ENCODE peak calls at places on chromosomes 5 and 9, in seven cellular contexts. One of them, this sample, is unnamed.

GRCh38 chr5:1516615-1517601 is 6.9 kb downstream of the LPCAT1 start:
- DNase-seq in WTC11: peak
- DNase-seq in GM18507: no peak
- DNase-seq in iris pigment epithelial cell: peak
- DNase-seq in NCI-H82: no peak
- DNase-seq in T-helper 17 cell: no peak
- DNase-seq in ascending aorta: peak
- DNase-seq in this sample: no peak

GRCh38 chr5:75265731-75266130 is 29.1 kb upstream of the ANKRD31 start:
- DNase-seq in T-helper 17 cell: no peak
- DNase-seq in iris pigment epithelial cell: peak
- DNase-seq in NCI-H82: peak
- DNase-seq in ascending aorta: no peak
- DNase-seq in WTC11: no peak
- DNase-seq in GM18507: no peak
- DNase-seq in this sample: peak

GRCh38 chr9:103839197-103839596 is 254.9 kb upstream of the SMC2 start:
- DNase-seq in NCI-H82: no peak
- DNase-seq in WTC11: no peak
- DNase-seq in iris pigment epithelial cell: no peak
- DNase-seq in GM18507: no peak
- DNase-seq in ascending aorta: no peak
- DNase-seq in T-helper 17 cell: no peak
- DNase-seq in this sample: no peak

GRCh38 chr9:6552738-6553121 is 92.8 kb downstream of the GLDC start:
- DNase-seq in NCI-H82: no peak
- DNase-seq in WTC11: no peak
- DNase-seq in T-helper 17 cell: no peak
- DNase-seq in GM18507: no peak
- DNase-seq in ascending aorta: no peak
- DNase-seq in iris pigment epithelial cell: peak
- DNase-seq in this sample: no peak

GRCh38 chr5:180598316-180598701 is 7.0 kb upstream of the SCGB3A1 start:
- DNase-seq in NCI-H82: no peak
- DNase-seq in ascending aorta: no peak
- DNase-seq in T-helper 17 cell: no peak
- DNase-seq in WTC11: peak
- DNase-seq in GM18507: no peak
- DNase-seq in iris pigment epithelial cell: no peak
- DNase-seq in this sample: no peak

GRCh38 chr5:31434898-31435297 is 97.0 kb downstream of the DROSHA start:
- DNase-seq in ascending aorta: no peak
- DNase-seq in iris pigment epithelial cell: no peak
- DNase-seq in T-helper 17 cell: no peak
- DNase-seq in NCI-H82: no peak
- DNase-seq in WTC11: no peak
- DNase-seq in GM18507: no peak
- DNase-seq in this sample: no peak

GRCh38 chr9:115118471-115119156 is 657 bp upstream of the TNC start:
- DNase-seq in WTC11: peak
- DNase-seq in ascending aorta: peak
- DNase-seq in GM18507: no peak
- DNase-seq in NCI-H82: peak
- DNase-seq in T-helper 17 cell: no peak
- DNase-seq in iris pigment epithelial cell: peak
- DNase-seq in this sample: peak

GRCh38 chr9:136187683-136188586 is 17.0 kb downstream of the LHX3 start:
- DNase-seq in iris pigment epithelial cell: no peak
- DNase-seq in NCI-H82: peak
- DNase-seq in ascending aorta: no peak
- DNase-seq in GM18507: no peak
- DNase-seq in T-helper 17 cell: no peak
- DNase-seq in WTC11: peak
- DNase-seq in this sample: no peak

GRCh38 chr5:122076669-122077450 is 1.2 kb downstream of the LOX start:
- DNase-seq in NCI-H82: peak
- DNase-seq in WTC11: peak
- DNase-seq in iris pigment epithelial cell: peak
- DNase-seq in T-helper 17 cell: no peak
- DNase-seq in ascending aorta: peak
- DNase-seq in GM18507: no peak
- DNase-seq in this sample: peak

GRCh38 chr5:548256-548655 is 24.0 kb upstream of the SLC9A3 start:
- DNase-seq in ascending aorta: peak
- DNase-seq in GM18507: no peak
- DNase-seq in T-helper 17 cell: no peak
- DNase-seq in WTC11: peak
- DNase-seq in NCI-H82: no peak
- DNase-seq in iris pigment epithelial cell: peak
- DNase-seq in this sample: no peak

GRCh38 chr9:133534346-133535284 is at the start of gene ADAMTSL2:
- DNase-seq in ascending aorta: no peak
- DNase-seq in NCI-H82: peak
- DNase-seq in T-helper 17 cell: no peak
- DNase-seq in iris pigment epithelial cell: peak
- DNase-seq in GM18507: no peak
- DNase-seq in WTC11: peak
- DNase-seq in this sample: peak

GRCh38 chr9:92986175-92987110 is 39.1 kb downstream of the FGD3 start:
- DNase-seq in iris pigment epithelial cell: peak
- DNase-seq in WTC11: no peak
- DNase-seq in ascending aorta: no peak
- DNase-seq in T-helper 17 cell: peak
- DNase-seq in NCI-H82: peak
- DNase-seq in GM18507: no peak
- DNase-seq in this sample: no peak

GRCh38 chr9:98635374-98635773 is 73.4 kb downstream of the GABBR2 start:
- DNase-seq in ascending aorta: no peak
- DNase-seq in WTC11: no peak
- DNase-seq in NCI-H82: no peak
- DNase-seq in iris pigment epithelial cell: peak
- DNase-seq in GM18507: no peak
- DNase-seq in T-helper 17 cell: no peak
- DNase-seq in this sample: no peak

GRCh38 chr5:130706696-130707095 is 458.4 kb downstream of the HINT1 start:
- DNase-seq in iris pigment epithelial cell: no peak
- DNase-seq in WTC11: no peak
- DNase-seq in GM18507: no peak
- DNase-seq in ascending aorta: no peak
- DNase-seq in T-helper 17 cell: no peak
- DNase-seq in NCI-H82: no peak
- DNase-seq in this sample: no peak

GRCh38 chr9:132406554-132407122 is at the start of gene TTF1:
- DNase-seq in T-helper 17 cell: peak
- DNase-seq in GM18507: peak
- DNase-seq in iris pigment epithelial cell: peak
- DNase-seq in WTC11: peak
- DNase-seq in ascending aorta: peak
- DNase-seq in NCI-H82: peak
- DNase-seq in this sample: peak

GRCh38 chr5:94157704-94158608 is 416.6 kb upstream of the POU5F2 start:
- DNase-seq in ascending aorta: no peak
- DNase-seq in WTC11: no peak
- DNase-seq in T-helper 17 cell: no peak
- DNase-seq in iris pigment epithelial cell: peak
- DNase-seq in NCI-H82: no peak
- DNase-seq in GM18507: no peak
- DNase-seq in this sample: no peak

GRCh38 chr5:158599132-158599531 is 500.6 kb downstream of the EBF1 start:
- DNase-seq in WTC11: no peak
- DNase-seq in GM18507: no peak
- DNase-seq in NCI-H82: no peak
- DNase-seq in ascending aorta: no peak
- DNase-seq in iris pigment epithelial cell: peak
- DNase-seq in T-helper 17 cell: no peak
- DNase-seq in this sample: no peak

GRCh38 chr5:169272111-169272510 is 28.8 kb downstream of the SLIT3 start:
- DNase-seq in ascending aorta: no peak
- DNase-seq in WTC11: no peak
- DNase-seq in T-helper 17 cell: no peak
- DNase-seq in GM18507: no peak
- DNase-seq in NCI-H82: no peak
- DNase-seq in iris pigment epithelial cell: no peak
- DNase-seq in this sample: no peak

GRCh38 chr5:9507974-9508373 is 37.9 kb downstream of the SEMA5A start:
- DNase-seq in NCI-H82: no peak
- DNase-seq in GM18507: no peak
- DNase-seq in iris pigment epithelial cell: peak
- DNase-seq in WTC11: no peak
- DNase-seq in T-helper 17 cell: no peak
- DNase-seq in ascending aorta: no peak
- DNase-seq in this sample: no peak

GRCh38 chr5:159385529-159385928 is 55.2 kb upstream of the IL12B start:
- DNase-seq in GM18507: no peak
- DNase-seq in iris pigment epithelial cell: no peak
- DNase-seq in ascending aorta: no peak
- DNase-seq in NCI-H82: no peak
- DNase-seq in WTC11: no peak
- DNase-seq in T-helper 17 cell: no peak
- DNase-seq in this sample: no peak

GRCh38 chr9:6024035-6024554 is 8.7 kb upstream of the RANBP6 start:
- DNase-seq in iris pigment epithelial cell: peak
- DNase-seq in ascending aorta: no peak
- DNase-seq in GM18507: no peak
- DNase-seq in T-helper 17 cell: no peak
- DNase-seq in NCI-H82: peak
- DNase-seq in WTC11: no peak
- DNase-seq in this sample: peak

GRCh38 chr5:33994845-33995244 is 10.4 kb upstream of the SLC45A2 start:
- DNase-seq in T-helper 17 cell: no peak
- DNase-seq in NCI-H82: no peak
- DNase-seq in GM18507: no peak
- DNase-seq in ascending aorta: no peak
- DNase-seq in iris pigment epithelial cell: peak
- DNase-seq in WTC11: no peak
- DNase-seq in this sample: peak

GRCh38 chr5:93705896-93706295 is 35.5 kb downstream of the POU5F2 start:
- DNase-seq in iris pigment epithelial cell: peak
- DNase-seq in T-helper 17 cell: no peak
- DNase-seq in ascending aorta: no peak
- DNase-seq in WTC11: no peak
- DNase-seq in NCI-H82: no peak
- DNase-seq in GM18507: no peak
- DNase-seq in this sample: no peak

GRCh38 chr9:107488400-107489143 is 997 bp downstream of the KLF4 start:
- DNase-seq in WTC11: peak
- DNase-seq in NCI-H82: peak
- DNase-seq in GM18507: no peak
- DNase-seq in ascending aorta: peak
- DNase-seq in iris pigment epithelial cell: peak
- DNase-seq in T-helper 17 cell: no peak
- DNase-seq in this sample: peak

GRCh38 chr5:134503088-134503936 is 22.2 kb upstream of the JADE2 start:
- DNase-seq in T-helper 17 cell: no peak
- DNase-seq in WTC11: peak
- DNase-seq in NCI-H82: no peak
- DNase-seq in ascending aorta: peak
- DNase-seq in GM18507: peak
- DNase-seq in iris pigment epithelial cell: peak
- DNase-seq in this sample: no peak

GRCh38 chr5:73540192-73540591 is 25.2 kb downstream of the ANKRA2 start:
- DNase-seq in NCI-H82: no peak
- DNase-seq in WTC11: no peak
- DNase-seq in iris pigment epithelial cell: peak
- DNase-seq in ascending aorta: no peak
- DNase-seq in T-helper 17 cell: no peak
- DNase-seq in GM18507: no peak
- DNase-seq in this sample: no peak

GRCh38 chr5:138032028-138032571 is 779 bp downstream of the FAM13B start:
- DNase-seq in NCI-H82: no peak
- DNase-seq in ascending aorta: peak
- DNase-seq in GM18507: peak
- DNase-seq in T-helper 17 cell: peak
- DNase-seq in iris pigment epithelial cell: peak
- DNase-seq in WTC11: peak
- DNase-seq in this sample: no peak

GRCh38 chr5:125411163-125412050 is 665.0 kb upstream of the ZNF608 start:
- DNase-seq in WTC11: no peak
- DNase-seq in NCI-H82: peak
- DNase-seq in iris pigment epithelial cell: peak
- DNase-seq in ascending aorta: no peak
- DNase-seq in T-helper 17 cell: no peak
- DNase-seq in GM18507: no peak
- DNase-seq in this sample: peak